ENCODE peak calls at places on chromosomes 13 and 19, in four cellular contexts. E, Y, Z and O are unnamed samples.

GRCh38 chr19:29283366-29283765 is 70.4 kb upstream of the UQCRFS1 start:
- DNase-seq in E (no peak), Y (no peak), Z (no peak), O (no peak)

GRCh38 chr13:112783946-112784500 is 94.2 kb downstream of the ATP11A start:
- DNase-seq in E (no peak), Y (no peak), Z (no peak), O (no peak)

GRCh38 chr13:113045214-113046007 is 60.2 kb upstream of the F7 start:
- DNase-seq in E (no peak), Y (no peak), Z (no peak), O (no peak)

GRCh38 chr13:94579063-94579462 is 16.9 kb downstream of the TGDS start:
- DNase-seq in E (no peak), Y (no peak), Z (no peak), O (no peak)

GRCh38 chr19:23118400-23118799 is 1.6 kb downstream of the ZNF730 start:
- DNase-seq in E (no peak), Y (no peak), Z (no peak), O (no peak)

GRCh38 chr19:34722353-34722752 is 11.7 kb upstream of the ZNF181 start:
- DNase-seq in E (no peak), Y (no peak), Z (no peak), O (no peak)

GRCh38 chr13:101520672-101521071 is 68.2 kb downstream of the ITGBL1 start:
- DNase-seq in E (no peak), Y (no peak), Z (no peak), O (no peak)

GRCh38 chr13:97367427-97367826 is 66.5 kb upstream of the RAP2A start:
- DNase-seq in E (peak), Y (no peak), Z (no peak), O (no peak)

GRCh38 chr19:43526884-43527859 is at the start of gene ETHE1:
- DNase-seq in E (peak), Y (peak), Z (peak), O (peak)

GRCh38 chr13:65314008-65314407 is 1916.1 kb downstream of the PCDH9 start:
- DNase-seq in E (no peak), Y (no peak), Z (no peak), O (no peak)

GRCh38 chr19:38977445-38978314 is 2.1 kb upstream of the FBXO17 start:
- DNase-seq in E (no peak), Y (no peak), Z (no peak), O (no peak)

GRCh38 chr19:33905473-33905936 is 108.8 kb downstream of the KCTD15 start:
- DNase-seq in E (no peak), Y (peak), Z (no peak), O (no peak)

GRCh38 chr13:49587311-49587847 is 2.0 kb upstream of the RCBTB1 start:
- DNase-seq in E (no peak), Y (no peak), Z (no peak), O (no peak)

GRCh38 chr13:102707465-102707864 is 12.6 kb upstream of the METTL21C start:
- DNase-seq in E (no peak), Y (no peak), Z (no peak), O (no peak)

GRCh38 chr13:75124415-75124814 is 357.6 kb downstream of the TBC1D4 start:
- DNase-seq in E (no peak), Y (no peak), Z (no peak), O (no peak)

GRCh38 chr19:35107541-35107939 is 8.1 kb upstream of the FXYD3 start:
- DNase-seq in E (no peak), Y (no peak), Z (no peak), O (no peak)

GRCh38 chr19:37999309-38000213 is 92.6 kb downstream of the SIPA1L3 start:
- DNase-seq in E (peak), Y (peak), Z (no peak), O (no peak)

GRCh38 chr19:43439183-43440063 is 24.7 kb downstream of the TEX101 start:
- DNase-seq in E (no peak), Y (no peak), Z (no peak), O (no peak)

GRCh38 chr19:12596927-12597548 is 13.6 kb downstream of the ZNF490 start:
- DNase-seq in E (no peak), Y (no peak), Z (no peak), O (no peak)

GRCh38 chr13:113022391-113023216 is 53.6 kb downstream of the MCF2L start:
- DNase-seq in E (no peak), Y (no peak), Z (no peak), O (no peak)

GRCh38 chr13:41200126-41200525 is 5.8 kb upstream of the KBTBD7 start:
- DNase-seq in E (no peak), Y (no peak), Z (no peak), O (no peak)

DNA sequence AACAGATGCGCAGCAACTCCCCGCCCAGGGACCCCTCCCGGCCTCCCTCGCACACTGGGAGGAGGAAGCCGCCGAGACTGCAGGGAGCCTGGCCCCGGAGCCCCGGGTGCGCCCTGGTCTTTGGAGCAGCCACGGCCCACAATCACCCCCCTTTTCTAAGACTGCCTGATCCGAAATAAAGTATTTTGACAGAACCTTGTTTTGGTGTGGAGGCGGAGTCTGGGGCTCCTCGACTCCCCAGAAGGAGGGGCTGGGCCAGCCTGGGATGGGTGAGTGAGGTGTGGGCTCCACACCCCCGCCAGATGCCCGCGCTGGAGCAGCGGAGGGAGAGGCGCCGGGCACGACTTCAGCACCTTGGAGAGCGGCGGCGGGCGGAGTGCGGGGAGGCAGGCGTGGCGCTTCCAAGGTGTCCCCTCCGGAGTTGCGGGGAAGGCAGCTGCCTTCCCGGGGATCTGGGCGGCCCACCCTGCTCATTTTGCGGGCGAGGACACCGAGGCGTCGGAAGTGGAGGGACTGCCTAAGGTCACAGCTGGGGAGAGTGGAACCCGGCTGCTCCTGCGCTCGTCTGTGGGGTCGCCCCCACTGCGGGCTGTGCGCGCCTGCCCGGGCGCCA is 9.4 kb downstream of the SIRT6 start:
- DNase-seq in E (no peak), Y (peak), Z (peak), O (peak)
- H3K27ac ChIP-seq in E (no peak), Y (no peak), Z (no peak), O (no peak)

GRCh38 chr19:3289971-3290569 is 65.6 kb downstream of the CELF5 start:
- DNase-seq in E (no peak), Y (no peak), Z (no peak), O (no peak)
- H3K4me3 ChIP-seq in E (no peak), Y (no peak), Z (no peak), O (no peak)

GRCh38 chr19:21358768-21359451 is at the start of gene ZNF738:
- DNase-seq in E (peak), Y (peak), Z (peak), O (peak)
- TF ChIP-seq POLR2A in E (peak), Y (peak), Z (peak), O (no peak)

DNA sequence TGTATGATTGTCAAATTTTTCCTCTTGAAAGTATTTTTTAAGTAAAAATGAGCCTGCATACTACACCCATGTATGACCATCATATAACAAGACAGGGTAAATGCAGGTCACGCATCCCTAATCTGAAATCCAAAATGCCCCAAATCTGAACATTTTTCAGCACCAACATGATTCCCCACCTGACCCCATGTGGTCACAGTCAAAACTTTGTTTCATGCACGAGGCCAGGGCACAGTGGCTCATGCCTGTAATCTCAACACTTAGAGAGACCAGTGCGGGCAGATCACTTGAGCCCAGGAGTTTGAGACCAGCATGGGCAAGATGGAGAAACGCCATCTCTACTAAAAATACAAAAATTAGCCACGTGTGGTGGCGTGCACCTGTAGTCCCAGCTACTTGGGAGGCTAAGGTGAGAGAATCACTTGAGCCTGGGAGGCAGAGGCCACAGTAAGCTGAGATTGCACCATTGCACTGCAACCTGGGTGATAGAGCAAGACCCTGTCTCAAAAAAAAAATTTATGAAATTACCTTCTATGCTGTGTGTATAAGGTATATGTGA is 63.7 kb upstream of the NPAS1 start:
- DNase-seq in E (no peak), Y (no peak), Z (no peak), O (no peak)
- H3K27ac ChIP-seq in E (no peak), Y (no peak), Z (no peak), O (no peak)

GRCh38 chr19:6489278-6490061 is 7.9 kb upstream of the DENND1C start:
- DNase-seq in E (no peak), Y (no peak), Z (no peak), O (no peak)
- H3K4me3 ChIP-seq in E (no peak), Y (no peak), Z (no peak), O (no peak)

GRCh38 chr19:11115895-11116446 is 26.7 kb downstream of the LDLR start:
- DNase-seq in E (no peak), Y (no peak), Z (no peak), O (no peak)

GRCh38 chr19:11115042-11115441 is 25.8 kb downstream of the LDLR start:
- DNase-seq in E (no peak), Y (no peak), Z (no peak), O (no peak)

GRCh38 chr19:11113140-11113708 is 24.0 kb downstream of the LDLR start:
- DNase-seq in E (no peak), Y (no peak), Z (no peak), O (no peak)

GRCh38 chr19:11111771-11112144 is 22.5 kb downstream of the LDLR start:
- DNase-seq in E (no peak), Y (no peak), Z (no peak), O (no peak)

DNA sequence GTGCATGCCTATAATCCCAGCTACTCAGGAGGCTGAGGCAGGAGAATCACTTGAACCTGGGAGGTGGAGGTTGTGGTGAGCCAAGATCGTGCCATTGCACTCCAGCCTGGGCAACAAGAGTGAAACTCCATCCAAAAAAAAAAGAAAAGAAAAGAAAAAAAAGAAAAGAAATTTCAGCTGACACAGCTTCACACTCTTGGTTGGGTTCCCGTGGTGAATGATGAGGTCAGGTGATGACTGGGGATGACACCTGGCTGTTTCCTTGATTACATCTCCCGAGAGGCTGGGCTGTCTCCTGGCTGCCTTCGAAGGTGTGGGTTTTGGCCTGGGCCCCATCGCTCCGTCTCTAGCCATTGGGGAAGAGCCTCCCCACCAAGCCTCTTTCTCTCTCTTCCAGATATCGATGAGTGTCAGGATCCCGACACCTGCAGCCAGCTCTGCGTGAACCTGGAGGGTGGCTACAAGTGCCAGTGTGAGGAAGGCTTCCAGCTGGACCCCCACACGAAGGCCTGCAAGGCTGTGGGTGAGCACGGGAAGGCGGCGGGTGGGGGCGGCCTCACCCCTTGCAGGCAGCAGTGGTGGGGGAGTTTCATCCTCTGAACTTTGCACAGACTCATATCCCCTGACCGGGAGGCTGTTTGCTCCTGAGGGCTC is 22.0 kb downstream of the LDLR start:
- DNase-seq in E (no peak), Y (no peak), Z (no peak), O (no peak)
- TF ChIP-seq POLR2A in E (no peak), Y (no peak), Z (no peak), O (no peak)

GRCh38 chr19:57302020-57302465 is 18.2 kb upstream of the ZNF543 start:
- DNase-seq in E (no peak), Y (peak), Z (peak), O (no peak)
- H3K27ac ChIP-seq in E (no peak), Y (peak), Z (no peak), O (no peak)